ENCODE peak calls at places on chromosomes 5 and 9, in four cellular contexts. M is activated CD4-positive, alpha-beta memory T cell treated with anti-CD3 and anti-CD28 coated beads, Interleukin-2, amount 10 ng/mL, durations not matched to agents 7 days and 5 days; Y is NCI-H1417; H is NCI-H69. K is an unnamed sample.

GRCh38 chr5:34460496-34460895 is 195.6 kb upstream of the RAI14 start:
- DNase-seq in M (no peak), Y (no peak), H (no peak), K (no peak)

GRCh38 chr9:90906316-90907055 is 104.9 kb downstream of the SYK start:
- DNase-seq in M (no peak), Y (no peak), H (peak), K (no peak)

GRCh38 chr5:179393078-179393477 is 47.8 kb upstream of the ADAMTS2 start:
- DNase-seq in M (peak), Y (no peak), H (peak), K (no peak)

GRCh38 chr5:178483620-178484019 is 106.6 kb downstream of the COL23A1 start:
- DNase-seq in M (peak), Y (no peak), H (peak), K (no peak)

GRCh38 chr5:92222449-92222848 is 839.3 kb upstream of the ARRDC3 start:
- DNase-seq in M (no peak), Y (peak), H (peak), K (peak)

GRCh38 chr9:2764371-2764770 is 47.1 kb downstream of the KCNV2 start:
- DNase-seq in M (peak), Y (no peak), H (no peak), K (no peak)

GRCh38 chr9:120655005-120655622 is 59.2 kb downstream of the MEGF9 start:
- DNase-seq in M (no peak), Y (no peak), H (no peak), K (no peak)

GRCh38 chr5:174667526-174667925 is 56.9 kb upstream of the MSX2 start:
- DNase-seq in M (no peak), Y (no peak), H (no peak), K (no peak)

GRCh38 chr9:113876806-113877236 is 712 bp downstream of the ZNF618 start:
- DNase-seq in M (no peak), Y (no peak), H (peak), K (peak)

GRCh38 chr9:94941211-94941875 is 214.8 kb downstream of the AOPEP start:
- DNase-seq in M (no peak), Y (no peak), H (peak), K (no peak)

GRCh38 chr5:134948929-134949328 is 18.8 kb upstream of the CATSPER3 start:
- DNase-seq in M (no peak), Y (no peak), H (no peak), K (no peak)

GRCh38 chr9:76576344-76576743 is 117.4 kb downstream of the GCNT1 start:
- DNase-seq in M (peak), Y (no peak), H (no peak), K (peak)

GRCh38 chr9:19870988-19871387 is 82.2 kb upstream of the SLC24A2 start:
- DNase-seq in M (no peak), Y (no peak), H (no peak), K (no peak)

GRCh38 chr5:36495638-36496010 is 110.8 kb upstream of the SLC1A3 start:
- DNase-seq in M (no peak), Y (no peak), H (no peak), K (no peak)

GRCh38 chr5:139871624-139872023 is 76.0 kb downstream of the PSD2 start:
- DNase-seq in M (no peak), Y (no peak), H (no peak), K (no peak)

GRCh38 chr5:156497816-156498215 is 170.9 kb downstream of the SGCD start:
- DNase-seq in M (no peak), Y (no peak), H (peak), K (peak)